ENCODE peak calls at places on chromosomes 7 and 10, in four cellular contexts. P is GM23338, Q is astrocyte, G is DND-41. Z is an unnamed sample.

GRCh38 chr7:96026606-96027005 is 254.3 kb downstream of the DYNC1I1 start:
- DNase-seq in P (no peak), G (no peak), Q (peak; percentile 63), Z (no peak)

GRCh38 chr10:82932426-82932825 is 1057.4 kb downstream of the NRG3 start:
- DNase-seq in G (no peak), Q (no peak), P (no peak), Z (no peak)

GRCh38 chr10:91006752-91007346 is 86.0 kb upstream of the ANKRD1 start:
- DNase-seq in P (no peak), G (peak; percentile 41), Q (no peak), Z (no peak)

GRCh38 chr7:139828880-139829653 is at the start of gene TBXAS1:
- DNase-seq in G (no peak), P (no peak), Q (no peak), Z (no peak)

GRCh38 chr10:132706701-132707100 is 79.2 kb downstream of the NKX6-2 start:
- DNase-seq in Q (no peak), G (no peak), P (no peak), Z (no peak)

GRCh38 chr7:101537935-101538595 is 91.0 kb downstream of the MYL10 start:
- DNase-seq in Q (no peak), G (no peak), P (peak; percentile 41), Z (no peak)

GRCh38 chr7:128908750-128909385 is 1.6 kb downstream of the KCP start:
- DNase-seq in P (no peak), Q (no peak), G (no peak), Z (peak; percentile 39)

GRCh38 chr10:49353895-49354566 is 41.9 kb downstream of the DRGX start:
- DNase-seq in P (no peak), G (no peak), Q (no peak), Z (no peak)

GRCh38 chr7:80940539-80941205 is 21.8 kb upstream of the SEMA3C start:
- DNase-seq in G (no peak), P (no peak), Q (no peak), Z (no peak)

GRCh38 chr10:19499291-19499765 is 316.9 kb upstream of the PLXDC2 start:
- DNase-seq in Q (no peak), P (no peak), G (no peak), Z (no peak)

GRCh38 chr10:132713421-132714095 is 72.4 kb downstream of the NKX6-2 start:
- DNase-seq in P (no peak), G (no peak), Q (no peak), Z (no peak)

GRCh38 chr7:125355899-125356298 is 426.3 kb upstream of the POT1 start:
- DNase-seq in G (no peak), Q (peak; percentile 2), P (no peak), Z (no peak)

GRCh38 chr7:149071641-149072437 is 18.7 kb downstream of the ZNF786 start:
- DNase-seq in G (no peak), P (peak; percentile 93), Q (no peak), Z (peak; percentile 78)

GRCh38 chr7:3027455-3027854 is 16.2 kb downstream of the CARD11 start:
- DNase-seq in Q (no peak), P (no peak), G (no peak), Z (no peak)

GRCh38 chr7:71687831-71688599 is 556.1 kb downstream of the GALNT17 start:
- DNase-seq in P (no peak), Q (no peak), G (no peak), Z (no peak)

GRCh38 chr10:49552277-49552676 is 13.4 kb upstream of the ERCC6 start:
- DNase-seq in G (no peak), Q (peak; percentile 88), P (no peak), Z (no peak)

GRCh38 chr7:130986271-130986690 is 252.3 kb upstream of the KLF14 start:
- DNase-seq in P (no peak), G (no peak), Q (no peak), Z (no peak)

GRCh38 chr7:129047761-129048160 is 7.2 kb downstream of the TNPO3 start:
- DNase-seq in G (no peak), P (no peak), Q (peak; percentile 33), Z (no peak)

GRCh38 chr10:128027822-128028507 is 98.3 kb downstream of the MKI67 start:
- DNase-seq in P (no peak), Q (no peak), G (no peak), Z (no peak)

GRCh38 chr10:132774179-132774904 is 11.6 kb downstream of the NKX6-2 start:
- DNase-seq in G (no peak), P (peak; percentile 44), Q (no peak), Z (no peak)

GRCh38 chr10:88968316-88968882 is 15.8 kb upstream of the ACTA2 start:
- DNase-seq in Q (no peak), G (no peak), P (no peak), Z (no peak)

GRCh38 chr7:100472854-100473499 is 6.0 kb downstream of the TSC22D4 start:
- DNase-seq in G (no peak), Q (peak; percentile 21), P (no peak), Z (no peak)

GRCh38 chr7:27031289-27032172 is 64.3 kb downstream of the HOXA1 start:
- DNase-seq in P (no peak), Q (peak; percentile 72), G (no peak), Z (no peak)
- H2AFZ ChIP-seq in P (no peak overlapping the region), Q (no peak overlapping the region), G (peak overlapping the region; percentile 63), Z (no peak overlapping the region)

GRCh38 chr7:150740053-150740452 is 2.8 kb downstream of the GIMAP5 start:
- DNase-seq in P (no peak), Q (no peak), G (no peak), Z (no peak)
- H3K4me3 ChIP-seq in P (no peak overlapping the region), Q (no peak overlapping the region), G (peak overlapping the region; percentile 50), Z (no peak overlapping the region)

GRCh38 chr7:105429746-105430612 is 41.3 kb upstream of the SRPK2 start:
- DNase-seq in G (peak; percentile 48), P (peak; percentile 61), Q (peak; percentile 14), Z (peak; percentile 36)
- TF ChIP-seq CTCF in G (peak; percentile 73), P (peak; percentile 56), Q (peak; percentile 52), Z (peak; percentile 46)

GRCh38 chr10:77699080-77699645 is 61.6 kb upstream of the KCNMA1 start:
- DNase-seq in Q (no peak), P (no peak), G (no peak), Z (no peak)
- H2AFZ ChIP-seq in Q (no peak overlapping the region), P (no peak overlapping the region), G (no peak overlapping the region), Z (no peak overlapping the region)

DNA sequence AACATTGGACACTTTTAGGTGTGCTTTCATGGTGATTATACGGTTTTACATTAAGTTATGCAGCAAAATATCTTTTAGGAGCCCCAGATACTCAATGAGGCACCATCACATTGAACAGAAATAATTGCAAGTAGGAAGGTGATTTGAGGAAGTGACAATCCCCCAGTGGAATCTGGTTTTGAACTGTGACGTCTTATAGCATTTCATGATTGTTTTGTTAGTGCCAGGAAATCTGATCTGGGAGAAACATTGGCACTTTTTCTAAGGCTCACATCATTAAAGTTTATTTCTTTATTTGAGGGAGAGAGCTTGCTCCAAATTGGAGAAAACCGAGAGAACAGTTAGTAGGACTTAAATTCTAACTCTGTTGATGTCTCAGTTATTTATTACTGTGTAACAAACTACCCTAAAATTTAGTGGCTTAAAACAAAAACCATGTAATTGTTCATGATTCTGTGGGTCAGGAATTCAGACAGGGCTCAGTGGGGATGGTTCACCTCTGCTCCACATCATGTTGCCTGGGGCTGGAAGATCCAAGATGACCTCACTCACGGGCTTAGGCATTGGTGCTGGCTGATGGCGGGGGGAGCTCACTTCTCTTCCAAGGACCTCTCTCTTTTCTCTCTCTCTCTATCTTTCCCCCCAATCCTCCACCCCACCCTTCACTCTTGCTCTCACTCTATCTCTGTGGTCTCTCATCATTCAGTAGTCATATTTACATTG is 78.2 kb upstream of the STEAP1B start:
- DNase-seq in P (no peak), Q (peak; percentile 81), G (no peak), Z (no peak)
- H3K4me3 ChIP-seq in P (no peak overlapping the region), Q (no peak overlapping the region), G (no peak overlapping the region), Z (no peak overlapping the region)

DNA sequence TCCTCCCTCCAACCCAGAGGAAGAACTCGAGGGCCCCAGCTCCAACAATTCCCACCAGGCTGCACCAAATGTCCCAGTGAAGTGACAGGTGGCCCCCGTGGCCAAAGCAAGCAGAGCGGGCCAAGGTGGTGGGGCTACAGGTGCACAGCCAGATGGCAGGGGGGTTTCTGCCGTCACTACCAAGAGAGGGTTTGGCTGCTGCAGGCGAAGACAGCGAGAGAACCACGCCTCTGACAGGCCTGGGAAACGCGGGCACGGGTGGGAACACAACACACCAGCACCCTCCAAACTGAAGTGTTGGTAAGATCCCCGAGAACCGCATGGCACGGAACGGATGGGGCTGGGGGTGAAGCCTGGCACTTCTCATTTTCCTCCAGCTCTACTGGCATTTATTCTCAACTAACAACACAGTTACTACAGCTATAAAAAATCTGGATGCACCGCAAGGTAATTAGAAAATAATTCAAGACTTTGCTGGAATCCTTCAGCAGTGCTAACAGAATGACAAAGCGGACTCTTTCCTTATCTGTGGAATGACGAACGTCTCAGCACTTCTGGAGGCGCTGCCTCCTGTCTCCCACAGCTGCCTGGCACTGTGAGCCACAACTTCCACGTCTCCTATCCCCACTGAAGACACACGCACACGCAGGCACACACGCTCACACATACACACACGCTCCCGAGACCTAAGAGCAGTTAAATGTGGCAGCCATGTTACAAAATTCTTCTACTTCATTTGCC is 167.9 kb downstream of the TCERG1L start:
- DNase-seq in P (no peak), Q (no peak), G (no peak), Z (no peak)
- TF ChIP-seq CTCF in P (no peak), Q (no peak), G (no peak), Z (no peak)

GRCh38 chr7:42931447-42931833 is 534 bp downstream of the PSMA2 start:
- DNase-seq in P (no peak), Q (no peak), G (peak; percentile 30), Z (no peak)

GRCh38 chr7:42935861-42936260 is 3.7 kb downstream of the MRPL32 start:
- DNase-seq in Q (no peak), P (no peak), G (no peak), Z (no peak)

GRCh38 chr7:42930889-42931288 is 1.1 kb downstream of the PSMA2 start:
- DNase-seq in G (no peak), Q (peak; percentile 86), P (no peak), Z (no peak)

GRCh38 chr7:42931834-42932651 is at the start of the genes MRPL32 and PSMA2:
- DNase-seq in P (peak; percentile 99), Q (peak; percentile 94), G (peak; percentile 97), Z (peak; percentile 98)

DNA sequence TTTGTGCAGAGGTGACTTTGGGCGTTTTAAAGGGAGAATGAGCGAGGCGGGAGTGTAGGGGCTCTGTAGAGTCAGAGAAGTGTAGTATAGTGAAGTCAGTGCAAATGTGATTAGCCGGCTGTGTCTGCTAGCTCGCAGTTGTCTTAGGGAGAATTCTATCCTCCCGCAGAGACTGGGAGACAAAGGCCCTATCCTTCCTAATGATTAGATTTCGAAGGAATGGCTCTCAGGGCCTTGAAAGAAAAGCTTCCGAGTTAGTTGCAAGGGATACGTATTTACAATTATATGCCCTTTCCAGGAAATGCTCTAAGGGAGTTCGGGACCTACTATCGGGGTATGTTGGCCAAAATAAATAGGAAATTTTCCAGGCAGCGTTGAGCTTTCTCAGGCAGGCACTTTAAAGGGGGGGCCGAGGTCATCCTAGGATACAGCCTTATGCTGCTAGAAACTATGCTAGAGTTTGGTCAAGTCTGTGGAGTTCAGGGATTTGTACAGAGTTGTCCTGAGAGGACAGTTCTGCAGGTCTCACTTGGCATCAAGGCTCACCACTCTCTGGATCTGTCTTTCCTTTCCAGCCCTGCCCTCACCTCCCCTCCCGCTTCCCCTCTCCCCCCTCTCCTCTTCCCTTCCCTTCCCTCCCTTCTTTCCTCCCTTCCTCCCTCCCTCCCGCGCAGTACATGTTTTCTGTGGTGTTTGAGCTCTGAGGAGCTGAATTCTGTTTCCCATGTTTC is 850 bp downstream of the MRPL32 start:
- DNase-seq in P (peak; percentile 43), G (peak; percentile 24), Q (no peak), Z (peak; percentile 77)
- H2AFZ ChIP-seq in P (peak overlapping the region; percentile 2), G (peak overlapping the region; percentile 94), Q (peak overlapping the region; percentile 88), Z (peak overlapping the region; percentile 83)

Z was measured in neural progenitor cell.